ENCODE peak calls at places on chromosomes 6 and 20, in four cellular contexts. W is T-helper 17 cell, X is HFF-Myc, R is EH. S is an unnamed sample.

GRCh38 chr6:126824226-126824625 is 294.2 kb upstream of the RSPO3 start:
- DNase-seq in X (no peak), R (peak; percentile 31), W (no peak), S (no peak)

GRCh38 chr6:157813757-157814455 is 9.1 kb upstream of the SNX9 start:
- DNase-seq in R (peak; percentile 93), X (peak; percentile 48), W (no peak), S (no peak)

GRCh38 chr20:36575066-36575743 is 1.8 kb downstream of the TGIF2 start:
- DNase-seq in X (no peak), R (peak; percentile 68), W (no peak), S (no peak)

GRCh38 chr6:136962661-136963060 is 40.6 kb downstream of the SLC35D3 start:
- DNase-seq in X (no peak), R (peak; percentile 21), W (no peak), S (peak; percentile 61)

GRCh38 chr20:50588034-50588736 is 78.0 kb downstream of the PTPN1 start:
- DNase-seq in W (peak; percentile 64), R (peak; percentile 63), X (no peak), S (no peak)

GRCh38 chr6:81605526-81605925 is 147.0 kb downstream of the TENT5A start:
- DNase-seq in R (no peak), X (no peak), W (no peak), S (no peak)

GRCh38 chr20:48613926-48614325 is 213.9 kb downstream of the PREX1 start:
- DNase-seq in W (no peak), X (no peak), R (no peak), S (no peak)

GRCh38 chr6:39882567-39882953 is 51.7 kb downstream of the MOCS1 start:
- DNase-seq in W (no peak), R (peak; percentile 100), X (peak; percentile 75), S (no peak)

GRCh38 chr20:63178889-63179751 is 36.8 kb downstream of the YTHDF1 start:
- DNase-seq in W (peak; percentile 48), R (peak; percentile 44), X (no peak), S (no peak)

GRCh38 chr20:33689973-33690372 is 3.8 kb upstream of the E2F1 start:
- DNase-seq in W (no peak), R (peak; percentile 48), X (no peak), S (no peak)

GRCh38 chr6:144064402-144064830 is 31.0 kb downstream of the SF3B5 start:
- DNase-seq in R (no peak), W (peak; percentile 34), X (no peak), S (no peak)

S was measured in SK-N-MC.